ENCODE peak calls at places on chromosomes 2 and 18, in five cellular contexts. H is small intestine, I is mammary epithelial cell, X is K562, S is adipocyte. C is an unnamed sample. For H3K4me1, the result is how much of the 10 kb centered on the place peaks cover.

GRCh38 chr18:31197676-31198075 is 35.0 kb upstream of the DSC1 start:
- DNase-seq in I (peak), H (peak), X (no peak), S (no peak), C (no peak)

GRCh38 chr2:199811360-199811759 is 39.6 kb downstream of the FTCDNL1 start:
- DNase-seq in S (no peak), X (no peak), I (peak), H (no peak), C (no peak)

GRCh38 chr2:119064567-119064966 is 94.0 kb downstream of the C1QL2 start:
- DNase-seq in S (no peak), I (no peak), H (no peak), X (no peak), C (no peak)

GRCh38 chr18:12883003-12883683 is 894 bp downstream of the PTPN2 start:
- DNase-seq in S (peak), I (no peak), X (no peak), H (no peak), C (no peak)

GRCh38 chr2:161425966-161426365 is 9.9 kb downstream of the TBR1 start:
- DNase-seq in I (no peak), S (no peak), X (no peak), H (no peak), C (no peak)

GRCh38 chr2:64653174-64654062 is at the start of gene SERTAD2:
- DNase-seq in H (peak), S (peak), I (peak), X (peak), C (peak)

GRCh38 chr2:211093743-211094303 is 537.4 kb downstream of the CPS1 start:
- DNase-seq in I (peak), H (peak), S (no peak), X (no peak), C (no peak)

GRCh38 chr2:209933499-209934458 is 68.7 kb upstream of the RPE start:
- DNase-seq in S (peak), X (no peak), I (peak), H (no peak), C (no peak)

GRCh38 chr2:105570757-105571156 is 171.9 kb upstream of the FHL2 start:
- DNase-seq in I (no peak), X (no peak), H (no peak), S (no peak), C (no peak)

GRCh38 chr2:142531375-142531774 is 346.1 kb upstream of the KYNU start:
- DNase-seq in I (no peak), H (no peak), X (no peak), S (no peak), C (no peak)

GRCh38 chr2:64192570-64193192 is 48.5 kb upstream of the PELI1 start:
- DNase-seq in I (no peak), S (peak), H (no peak), X (no peak), C (no peak)

GRCh38 chr18:2971741-2972552 is 41.0 kb downstream of the LPIN2 start:
- DNase-seq in I (no peak), H (peak), X (no peak), S (no peak), C (no peak)

GRCh38 chr2:159090514-159091201 is 122.2 kb downstream of the TANC1 start:
- DNase-seq in H (no peak), X (no peak), S (peak), I (peak), C (no peak)

GRCh38 chr18:59697236-59697932 is at the start of gene CCBE1:
- DNase-seq in S (peak), I (peak), X (peak), H (peak), C (peak)

GRCh38 chr18:5447442-5447841 is 96.4 kb downstream of the EPB41L3 start:
- DNase-seq in X (no peak), S (no peak), H (no peak), I (no peak), C (no peak)

GRCh38 chr2:150449856-150450255 is 37.6 kb downstream of the RND3 start:
- DNase-seq in I (peak), X (no peak), H (no peak), S (no peak), C (peak)

GRCh38 chr2:157788201-157788600 is 87.9 kb downstream of the ACVR1 start:
- DNase-seq in I (no peak), X (no peak), H (no peak), S (no peak), C (no peak)

GRCh38 chr2:128628996-128629395 is 310.3 kb upstream of the HS6ST1 start:
- DNase-seq in S (no peak), X (no peak), H (no peak), I (no peak), C (no peak)

GRCh38 chr2:85998071-85998991 is 107.4 kb downstream of the POLR1A start:
- DNase-seq in X (peak), S (peak), H (no peak), I (no peak), C (peak)
- H3K4me1 ChIP-seq in X (half or more), S (half or more), H (under half), I (under half), C (under half)

DNA sequence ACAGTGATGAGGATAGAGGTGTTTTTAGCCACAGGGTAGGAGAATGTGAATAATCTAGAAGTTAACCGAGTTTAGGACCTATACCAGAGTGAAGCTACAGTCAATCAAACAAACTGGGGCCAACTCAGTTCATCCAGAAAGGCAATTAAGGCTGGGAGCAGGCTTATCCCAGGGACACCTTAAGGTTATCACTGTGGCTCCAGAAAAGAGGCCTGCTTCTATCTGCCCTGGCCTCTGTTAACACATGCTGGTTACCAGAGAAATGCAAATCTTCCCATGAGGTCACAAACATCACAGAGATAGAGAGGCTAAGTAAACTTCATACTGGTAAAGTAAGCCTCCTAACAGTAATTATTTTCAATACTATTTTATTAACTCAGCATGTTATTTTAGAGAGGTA is 93.2 kb upstream of the GRB14 start:
- DNase-seq in I (no peak), X (no peak), S (no peak), H (peak), C (peak)
- H3K4me1 ChIP-seq in I (under half), X (under half), S (under half), H (under half), C (half or more)

DNA sequence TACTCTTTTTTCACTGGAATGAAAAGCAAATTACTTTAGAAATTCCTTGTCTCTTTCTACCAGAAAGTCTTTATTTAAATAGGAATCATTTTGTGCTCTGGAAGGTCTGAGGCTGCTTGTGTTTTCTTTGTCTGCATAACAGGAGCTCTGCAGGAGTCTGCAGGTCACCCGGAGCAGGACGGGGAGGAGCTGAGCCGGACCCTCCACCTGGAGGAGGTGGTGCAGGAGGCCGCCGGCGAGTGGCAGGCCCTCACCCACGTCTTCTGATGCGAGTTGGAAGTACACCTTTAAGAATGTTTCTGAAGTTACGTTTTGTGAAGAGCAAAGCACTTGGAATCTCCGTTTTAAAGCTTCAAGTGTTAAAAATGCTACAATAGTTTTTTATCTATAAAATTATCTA is 145.7 kb downstream of the ZNF236 start:
- DNase-seq in H (no peak), S (no peak), I (no peak), X (no peak), C (no peak)
- H3K4me1 ChIP-seq in H (under half), S (under half), I (under half), X (under half), C (under half)

GRCh38 chr18:58208207-58208944 is 164.3 kb downstream of the NEDD4L start:
- DNase-seq in I (no peak), H (no peak), X (no peak), S (no peak), C (no peak)
- H3K4me1 ChIP-seq in I (under half), H (under half), X (under half), S (under half), C (under half)

DNA sequence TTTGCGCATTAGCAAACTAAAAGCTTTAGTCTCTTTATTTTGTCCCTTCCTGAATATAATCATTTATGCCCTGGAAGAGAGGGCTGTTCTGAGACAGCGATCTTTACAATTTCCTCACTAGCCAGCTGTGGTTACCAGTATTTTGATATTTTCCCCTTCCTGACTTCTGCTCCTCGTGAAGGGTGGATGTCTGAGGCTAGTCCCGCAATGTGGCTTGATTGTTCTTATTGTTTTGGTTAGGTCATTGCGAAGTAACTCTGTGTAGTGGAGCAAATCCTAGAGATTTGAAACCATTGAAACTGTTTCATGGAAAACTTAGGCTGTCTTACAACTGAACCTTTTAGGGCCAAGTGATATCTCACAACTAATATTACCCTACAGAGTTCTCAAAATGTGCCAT is 2.4 kb downstream of the MRPL33 start:
- DNase-seq in X (no peak), S (no peak), H (no peak), I (no peak), C (no peak)
- H3K4me1 ChIP-seq in X (under half), S (under half), H (under half), I (under half), C (under half)

GRCh38 chr2:54634012-54634411 is 89.5 kb upstream of the EML6 start:
- DNase-seq in H (no peak), X (no peak), I (no peak), S (no peak), C (no peak)

GRCh38 chr2:54629914-54630609 is 93.4 kb upstream of the EML6 start:
- DNase-seq in S (no peak), X (no peak), I (peak), H (peak), C (peak)

GRCh38 chr2:54630841-54631497 is 92.5 kb upstream of the EML6 start:
- DNase-seq in I (no peak), H (no peak), S (no peak), X (no peak), C (no peak)

GRCh38 chr2:54632733-54633692 is 90.4 kb upstream of the EML6 start:
- DNase-seq in X (no peak), I (peak), S (peak), H (no peak), C (no peak)

DNA sequence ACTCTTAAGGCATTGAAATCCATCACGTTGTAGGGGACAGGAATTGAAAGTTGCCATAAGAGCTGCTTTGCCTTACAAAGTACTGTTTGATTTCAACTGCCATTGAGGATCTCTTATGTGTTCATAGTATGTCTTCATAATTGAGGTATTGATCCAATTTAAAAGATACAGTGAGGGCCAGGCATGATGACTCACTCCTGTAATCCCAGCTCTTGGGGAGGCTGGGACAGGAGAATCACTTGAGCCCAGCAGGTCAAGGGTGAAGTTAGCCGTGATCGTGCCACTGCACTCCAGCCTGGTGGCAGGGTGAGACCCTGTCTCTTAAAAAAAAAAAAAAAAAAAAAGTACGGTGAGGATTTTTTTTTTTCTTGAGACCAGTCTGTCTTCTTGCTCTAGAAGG is 91.7 kb upstream of the EML6 start:
- DNase-seq in H (peak), I (no peak), S (no peak), X (no peak), C (no peak)
- H3K4me1 ChIP-seq in H (under half), I (under half), S (half or more), X (under half), C (under half)

DNA sequence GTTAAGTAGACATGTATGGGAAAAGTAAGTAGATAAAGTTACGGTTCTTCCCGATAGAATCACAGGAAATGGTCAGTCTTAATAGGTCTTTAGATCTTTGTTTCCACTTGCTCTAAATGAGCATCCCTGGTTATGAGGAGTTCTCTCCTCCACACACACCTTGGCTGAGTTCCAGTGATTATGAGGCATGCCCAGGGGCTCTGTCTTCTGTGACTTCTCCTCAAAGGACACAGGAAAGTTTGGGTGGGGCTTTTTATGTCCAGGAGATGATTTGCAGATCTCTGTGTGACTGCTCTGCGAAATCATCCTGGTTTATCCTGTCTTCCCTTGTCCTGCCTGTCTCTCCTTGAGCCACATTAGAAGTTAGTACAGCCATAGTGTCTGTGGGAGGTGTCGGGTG is 83.9 kb upstream of the EML6 start:
- DNase-seq in H (no peak), X (no peak), S (peak), I (peak), C (no peak)
- H3K4me1 ChIP-seq in H (under half), X (under half), S (under half), I (under half), C (under half)

GRCh38 chr2:217634871-217635270 is 367.9 kb downstream of the TNS1 start:
- DNase-seq in I (no peak), S (no peak), X (no peak), H (no peak), C (no peak)

GRCh38 chr2:217629347-217629746 is 373.4 kb downstream of the TNS1 start:
- DNase-seq in S (no peak), H (no peak), I (no peak), X (no peak), C (no peak)

GRCh38 chr2:217628061-217628460 is 374.7 kb downstream of the TNS1 start:
- DNase-seq in H (no peak), X (no peak), I (no peak), S (no peak), C (no peak)

GRCh38 chr2:217632036-217632435 is 370.8 kb downstream of the TNS1 start:
- DNase-seq in I (no peak), S (no peak), H (no peak), X (no peak), C (no peak)

GRCh38 chr2:217631091-217631490 is 371.7 kb downstream of the TNS1 start:
- DNase-seq in H (no peak), X (no peak), I (no peak), S (no peak), C (no peak)
- H3K4me1 ChIP-seq in H (under half), X (under half), I (under half), S (under half), C (under half)

DNA sequence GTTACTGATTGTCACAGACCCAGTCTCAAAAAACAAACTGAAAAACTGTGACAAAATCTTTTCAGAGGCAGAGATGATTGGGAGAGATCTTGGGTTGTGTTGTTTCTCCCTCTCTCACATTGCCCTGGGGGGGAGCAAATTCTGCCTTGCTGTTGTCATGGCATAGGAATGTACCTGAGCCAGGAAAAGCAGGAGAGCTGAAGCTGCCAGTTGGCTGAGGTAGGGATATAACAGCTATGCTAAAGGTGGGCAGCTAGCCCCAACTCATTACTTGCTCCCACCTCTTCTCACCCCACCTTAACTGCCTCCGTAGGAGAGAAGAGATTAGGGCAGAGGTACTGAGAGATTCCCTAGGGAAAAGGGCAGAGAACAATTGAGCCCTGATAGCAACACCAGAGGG is 299.3 kb downstream of the OSR1 start:
- DNase-seq in H (no peak), S (no peak), X (no peak), I (peak), C (peak)
- H3K4me1 ChIP-seq in H (under half), S (under half), X (under half), I (under half), C (under half)

GRCh38 chr2:177252808-177253531 is 11.6 kb downstream of the NFE2L2 start:
- DNase-seq in X (no peak), I (no peak), S (no peak), H (no peak), C (no peak)

GRCh38 chr2:177251165-177251542 is 13.4 kb downstream of the NFE2L2 start:
- DNase-seq in S (no peak), I (no peak), X (no peak), H (no peak), C (no peak)

GRCh38 chr2:177247693-177248262 is 16.7 kb downstream of the NFE2L2 start:
- DNase-seq in H (no peak), S (no peak), I (no peak), X (no peak), C (no peak)

GRCh38 chr2:177249038-177249437 is 15.5 kb downstream of the NFE2L2 start:
- DNase-seq in X (no peak), S (no peak), H (no peak), I (no peak), C (no peak)

GRCh38 chr2:177250461-177250860 is 14.1 kb downstream of the NFE2L2 start:
- DNase-seq in S (no peak), H (no peak), I (no peak), X (no peak), C (no peak)
- H3K4me1 ChIP-seq in S (half or more), H (under half), I (under half), X (half or more), C (under half)